ENCODE peak calls at places on chromosome 10, in ten cellular contexts. X is HTR-8/SVneo; M is GM23248; S is activated CD4-positive, alpha-beta T cell treated with anti-CD3 and anti-CD28 coated beads, Interleukin-2, amount 10 ng/mL, durations not matched to agents 7 days and 5 days; G is stimulated activated naive CD4-positive, alpha-beta T cell; B is cerebellum; V is T-helper 2 cell; Y is GM04504; F is stromal cell of bone marrow; O is stimulated activated CD8-positive, alpha-beta memory T cell treated with anti-CD3 and anti-CD28 coated beads, Interleukin-4, amount 100 ng/mL, for 24 hours. I is an unnamed sample.
A peak's percentile ranks its signal among the peaks of the same experiment; 100 is the strongest.

GRCh38 chr10:7408003-7408493 is 2.8 kb downstream of the SFMBT2 start:
- DNase-seq in X (no peak), M (peak; percentile 36), S (peak; percentile 62), G (peak; percentile 51), B (no peak), V (no peak), Y (no peak), F (no peak), O (no peak), I (no peak)

GRCh38 chr10:115936926-115937755 is 335.9 kb downstream of the GFRA1 start:
- DNase-seq in X (no peak), M (peak; percentile 89), S (no peak), G (no peak), B (no peak), V (no peak), Y (no peak), F (no peak), O (no peak), I (no peak)

GRCh38 chr10:113360870-113361269 is 192.0 kb upstream of the HABP2 start:
- DNase-seq in X (no peak), M (no peak), S (no peak), G (no peak), B (no peak), V (no peak), Y (no peak), F (no peak), O (no peak), I (no peak)

GRCh38 chr10:24444337-24444736 is 235.4 kb downstream of the KIAA1217 start:
- DNase-seq in X (no peak), M (peak; percentile 91), S (no peak), G (no peak), B (no peak), V (no peak), Y (peak; percentile 80), F (no peak), O (no peak), I (no peak)

GRCh38 chr10:62511238-62511637 is 137.1 kb downstream of the ZNF365 start:
- DNase-seq in X (no peak), M (no peak), S (no peak), G (no peak), B (no peak), V (no peak), Y (no peak), F (no peak), O (no peak), I (no peak)

GRCh38 chr10:21308018-21308417 is 217.5 kb downstream of the SKIDA1 start:
- DNase-seq in X (no peak), M (no peak), S (no peak), G (no peak), B (no peak), V (no peak), Y (no peak), F (no peak), O (no peak), I (no peak)

GRCh38 chr10:112996462-112996861 is 46.4 kb downstream of the TCF7L2 start:
- DNase-seq in X (no peak), M (no peak), S (no peak), G (no peak), B (no peak), V (no peak), Y (no peak), F (no peak), O (no peak), I (no peak)

GRCh38 chr10:110214380-110214826 is 7.0 kb downstream of the MXI1 start:
- DNase-seq in X (no peak), M (no peak), S (peak; percentile 31), G (no peak), B (no peak), V (no peak), Y (no peak), F (peak; percentile 18), O (no peak), I (no peak)

GRCh38 chr10:132458595-132459251 is 61.7 kb downstream of the PWWP2B start:
- DNase-seq in X (peak; percentile 33), M (peak; percentile 55), S (peak; percentile 60), G (peak; percentile 58), B (peak; percentile 72), V (peak; percentile 61), Y (no peak), F (no peak), O (peak; percentile 51), I (no peak)

GRCh38 chr10:123637326-123637880 is 28.8 kb upstream of the GPR26 start:
- DNase-seq in X (no peak), M (peak; percentile 90), S (no peak), G (no peak), B (no peak), V (no peak), Y (peak; percentile 59), F (peak; percentile 16), O (no peak), I (peak; percentile 33)

GRCh38 chr10:124709862-124710261 is 34.3 kb downstream of the FAM53B start:
- DNase-seq in X (no peak), M (no peak), S (no peak), G (no peak), B (no peak), V (no peak), Y (no peak), F (no peak), O (no peak), I (no peak)

GRCh38 chr10:75514830-75515229 is 83.4 kb downstream of the LRMDA start:
- DNase-seq in X (no peak), M (no peak), S (no peak), G (no peak), B (no peak), V (no peak), Y (no peak), F (no peak), O (no peak), I (no peak)

GRCh38 chr10:126252884-126253612 is 135.2 kb downstream of the ADAM12 start:
- DNase-seq in X (peak; percentile 71), M (peak; percentile 97), S (no peak), G (no peak), B (no peak), V (no peak), Y (peak; percentile 99), F (peak; percentile 99), O (no peak), I (no peak)

GRCh38 chr10:126906704-126907422 is 1.6 kb downstream of the DOCK1 start:
- DNase-seq in X (no peak), M (no peak), S (no peak), G (no peak), B (no peak), V (no peak), Y (no peak), F (no peak), O (no peak), I (no peak)

GRCh38 chr10:59181668-59182067 is 5.2 kb downstream of the PHYHIPL start:
- DNase-seq in X (peak; percentile 23), M (peak; percentile 67), S (no peak), G (no peak), B (peak; percentile 33), V (no peak), Y (peak; percentile 34), F (peak; percentile 41), O (no peak), I (no peak)

GRCh38 chr10:23291551-23292334 is 52.9 kb downstream of the C10orf67 start:
- DNase-seq in X (no peak), M (no peak), S (no peak), G (no peak), B (no peak), V (no peak), Y (no peak), F (no peak), O (no peak), I (no peak)

GRCh38 chr10:82037076-82037475 is 162.1 kb downstream of the NRG3 start:
- DNase-seq in X (no peak), M (no peak), S (no peak), G (no peak), B (peak; percentile 24), V (no peak), Y (no peak), F (no peak), O (no peak), I (no peak)

GRCh38 chr10:75569506-75569905 is 138.1 kb downstream of the LRMDA start:
- DNase-seq in X (no peak), M (no peak), S (no peak), G (no peak), B (no peak), V (no peak), Y (no peak), F (no peak), O (no peak), I (no peak)

GRCh38 chr10:34815174-34816066 is at the start of gene PARD3:
- DNase-seq in X (peak; percentile 91), M (peak; percentile 74), S (peak; percentile 11), G (no peak), B (peak; percentile 21), V (no peak), Y (no peak), F (no peak), O (no peak), I (no peak)

GRCh38 chr10:812787-813186 is 118.7 kb downstream of the LARP4B start:
- DNase-seq in X (no peak), M (no peak), S (no peak), G (no peak), B (no peak), V (no peak), Y (no peak), F (no peak), O (no peak), I (no peak)

GRCh38 chr10:43124574-43125273 is 13.5 kb upstream of the CSGALNACT2 start:
- DNase-seq in X (no peak), M (no peak), S (no peak), G (no peak), B (no peak), V (no peak), Y (no peak), F (no peak), O (no peak), I (peak; percentile 45)

GRCh38 chr10:14407567-14407966 is 76.8 kb upstream of the FRMD4A start:
- DNase-seq in X (no peak), M (no peak), S (no peak), G (no peak), B (no peak), V (no peak), Y (no peak), F (no peak), O (no peak), I (no peak)

GRCh38 chr10:23994459-23995046 is 214.4 kb upstream of the KIAA1217 start:
- DNase-seq in X (peak; percentile 31), M (peak; percentile 66), S (peak; percentile 27), G (no peak), B (peak; percentile 10), V (no peak), Y (peak; percentile 12), F (peak; percentile 25), O (no peak), I (no peak)

GRCh38 chr10:129101232-129101980 is 365.6 kb upstream of the MGMT start:
- DNase-seq in X (no peak), M (no peak), S (no peak), G (no peak), B (no peak), V (no peak), Y (no peak), F (no peak), O (no peak), I (no peak)

GRCh38 chr10:121276046-121276445 is 322.2 kb downstream of the FGFR2 start:
- DNase-seq in X (no peak), M (no peak), S (no peak), G (no peak), B (no peak), V (no peak), Y (no peak), F (no peak), O (no peak), I (no peak)

GRCh38 chr10:104589871-104590270 is 51.2 kb upstream of the SORCS3 start:
- DNase-seq in X (peak; percentile 49), M (peak; percentile 86), S (no peak), G (no peak), B (no peak), V (no peak), Y (no peak), F (no peak), O (no peak), I (no peak)

GRCh38 chr10:132480356-132480755 is 57.2 kb upstream of the INPP5A start:
- DNase-seq in X (no peak), M (no peak), S (no peak), G (no peak), B (no peak), V (no peak), Y (no peak), F (no peak), O (no peak), I (no peak)

GRCh38 chr10:69382382-69383117 is 34.2 kb downstream of the TACR2 start:
- DNase-seq in X (peak; percentile 45), M (peak; percentile 96), S (no peak), G (no peak), B (no peak), V (no peak), Y (peak; percentile 69), F (peak; percentile 81), O (no peak), I (no peak)

I was measured in coronary artery.